ENCODE peak calls at places on chromosomes 7 and 10, in six cellular contexts. One of them, this sample, is unnamed.

GRCh38 chr7:29809533-29810155 is 3.3 kb downstream of the WIPF3 start:
- DNase-seq in pancreas: no peak
- DNase-seq in H9: no peak
- DNase-seq in fibroblast of pulmonary artery: no peak
- DNase-seq in IMR-90: no peak
- DNase-seq in Caco-2: no peak
- DNase-seq in this sample: no peak

GRCh38 chr7:85114342-85114741 is 72.5 kb downstream of the SEMA3D start:
- DNase-seq in pancreas: no peak
- DNase-seq in H9: no peak
- DNase-seq in fibroblast of pulmonary artery: no peak
- DNase-seq in IMR-90: no peak
- DNase-seq in Caco-2: no peak
- DNase-seq in this sample: no peak

GRCh38 chr7:52712938-52713337 is 322.5 kb upstream of the POM121L12 start:
- DNase-seq in pancreas: no peak
- DNase-seq in H9: peak
- DNase-seq in fibroblast of pulmonary artery: no peak
- DNase-seq in IMR-90: no peak
- DNase-seq in Caco-2: no peak
- DNase-seq in this sample: no peak

GRCh38 chr10:44978570-44979280 is at the start of gene DEPP1:
- DNase-seq in pancreas: peak
- DNase-seq in H9: peak
- DNase-seq in fibroblast of pulmonary artery: peak
- DNase-seq in IMR-90: peak
- DNase-seq in Caco-2: peak
- DNase-seq in this sample: no peak

GRCh38 chr10:42488416-42488815 is 150.0 kb downstream of the ZNF33B start:
- DNase-seq in pancreas: no peak
- DNase-seq in H9: no peak
- DNase-seq in fibroblast of pulmonary artery: peak
- DNase-seq in IMR-90: peak
- DNase-seq in Caco-2: no peak
- DNase-seq in this sample: peak

GRCh38 chr7:129163875-129164544 is 19.5 kb downstream of the TSPAN33 start:
- DNase-seq in pancreas: no peak
- DNase-seq in H9: no peak
- DNase-seq in fibroblast of pulmonary artery: peak
- DNase-seq in IMR-90: peak
- DNase-seq in Caco-2: peak
- DNase-seq in this sample: peak

GRCh38 chr7:77444123-77444522 is 28.0 kb upstream of the GSAP start:
- DNase-seq in pancreas: no peak
- DNase-seq in H9: no peak
- DNase-seq in fibroblast of pulmonary artery: peak
- DNase-seq in IMR-90: peak
- DNase-seq in Caco-2: no peak
- DNase-seq in this sample: no peak

GRCh38 chr7:116588225-116588624 is 63.4 kb downstream of the CAV1 start:
- DNase-seq in pancreas: no peak
- DNase-seq in H9: no peak
- DNase-seq in fibroblast of pulmonary artery: peak
- DNase-seq in IMR-90: peak
- DNase-seq in Caco-2: no peak
- DNase-seq in this sample: peak

GRCh38 chr10:110634527-110635209 is 9.5 kb upstream of the RBM20 start:
- DNase-seq in pancreas: peak
- DNase-seq in H9: no peak
- DNase-seq in fibroblast of pulmonary artery: no peak
- DNase-seq in IMR-90: no peak
- DNase-seq in Caco-2: no peak
- DNase-seq in this sample: no peak

GRCh38 chr7:104859754-104860426 is 154.1 kb upstream of the KMT2E start:
- DNase-seq in pancreas: no peak
- DNase-seq in H9: no peak
- DNase-seq in fibroblast of pulmonary artery: no peak
- DNase-seq in IMR-90: no peak
- DNase-seq in Caco-2: no peak
- DNase-seq in this sample: no peak

GRCh38 chr10:29731760-29732159 is 97.0 kb upstream of the SVIL start:
- DNase-seq in pancreas: no peak
- DNase-seq in H9: no peak
- DNase-seq in fibroblast of pulmonary artery: no peak
- DNase-seq in IMR-90: no peak
- DNase-seq in Caco-2: no peak
- DNase-seq in this sample: no peak

GRCh38 chr7:159024280-159024951 is 120.3 kb downstream of the VIPR2 start:
- DNase-seq in pancreas: no peak
- DNase-seq in H9: peak
- DNase-seq in fibroblast of pulmonary artery: no peak
- DNase-seq in IMR-90: no peak
- DNase-seq in Caco-2: no peak
- DNase-seq in this sample: no peak

GRCh38 chr10:5948999-5949759 is 28.2 kb downstream of the IL15RA start:
- DNase-seq in pancreas: peak
- DNase-seq in H9: peak
- DNase-seq in fibroblast of pulmonary artery: peak
- DNase-seq in IMR-90: peak
- DNase-seq in Caco-2: peak
- DNase-seq in this sample: peak

GRCh38 chr10:129718548-129719414 is 245.3 kb downstream of the EBF3 start:
- DNase-seq in pancreas: no peak
- DNase-seq in H9: no peak
- DNase-seq in fibroblast of pulmonary artery: no peak
- DNase-seq in IMR-90: no peak
- DNase-seq in Caco-2: no peak
- DNase-seq in this sample: no peak

GRCh38 chr7:140402178-140402835 is 1.6 kb upstream of the RAB19 start:
- DNase-seq in pancreas: no peak
- DNase-seq in H9: no peak
- DNase-seq in fibroblast of pulmonary artery: peak
- DNase-seq in IMR-90: peak
- DNase-seq in Caco-2: no peak
- DNase-seq in this sample: peak

GRCh38 chr10:126092806-126093205 is 196.4 kb downstream of the FANK1 start:
- DNase-seq in pancreas: no peak
- DNase-seq in H9: no peak
- DNase-seq in fibroblast of pulmonary artery: peak
- DNase-seq in IMR-90: peak
- DNase-seq in Caco-2: no peak
- DNase-seq in this sample: no peak

GRCh38 chr10:132023092-132023811 is 41.5 kb upstream of the BNIP3 start:
- DNase-seq in pancreas: peak
- DNase-seq in H9: peak
- DNase-seq in fibroblast of pulmonary artery: peak
- DNase-seq in IMR-90: peak
- DNase-seq in Caco-2: peak
- DNase-seq in this sample: peak

GRCh38 chr7:39754326-39755120 is 131.2 kb downstream of the RALA start:
- DNase-seq in pancreas: no peak
- DNase-seq in H9: peak
- DNase-seq in fibroblast of pulmonary artery: peak
- DNase-seq in IMR-90: peak
- DNase-seq in Caco-2: no peak
- DNase-seq in this sample: peak

GRCh38 chr7:72538856-72539255 is 126.7 kb upstream of the CALN1 start:
- DNase-seq in pancreas: no peak
- DNase-seq in H9: no peak
- DNase-seq in fibroblast of pulmonary artery: no peak
- DNase-seq in IMR-90: no peak
- DNase-seq in Caco-2: no peak
- DNase-seq in this sample: no peak

DNA sequence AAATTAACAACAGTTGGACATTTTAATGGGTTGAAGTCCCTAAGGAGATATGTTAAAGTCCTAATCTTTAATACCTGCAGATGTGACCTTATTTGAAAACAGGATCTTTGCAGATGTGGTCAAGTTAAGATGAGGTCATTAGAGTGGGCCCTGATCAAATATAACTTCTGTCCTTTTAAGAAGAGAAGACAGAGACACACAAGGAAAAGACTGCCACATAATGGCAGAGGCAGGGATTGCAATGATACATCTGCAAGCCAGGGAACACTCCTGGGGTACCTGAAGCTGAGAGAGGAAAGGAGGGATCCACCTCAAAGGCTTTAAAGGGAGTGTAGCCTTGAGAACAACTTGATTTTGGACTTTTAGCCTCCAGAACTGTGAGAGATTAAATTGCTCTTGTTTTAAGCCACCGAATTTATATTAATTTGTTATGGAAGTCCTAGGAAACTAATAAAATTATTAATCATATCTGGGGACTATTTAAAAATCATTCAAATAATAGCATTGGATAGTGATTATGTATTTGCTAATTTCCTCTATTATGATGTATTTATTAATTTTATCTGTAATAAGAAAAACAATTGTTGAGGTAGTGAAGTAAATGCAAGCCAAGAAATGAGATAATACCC is 700.0 kb upstream of the PCDH15 start:
- DNase-seq in pancreas: peak
- DNase-seq in H9: peak
- DNase-seq in fibroblast of pulmonary artery: peak
- DNase-seq in IMR-90: no peak
- DNase-seq in Caco-2: peak
- DNase-seq in this sample: no peak
- TF ChIP-seq CTCF in pancreas: no peak
- TF ChIP-seq CTCF in H9: peak
- TF ChIP-seq CTCF in fibroblast of pulmonary artery: peak
- TF ChIP-seq CTCF in IMR-90: no peak
- TF ChIP-seq CTCF in Caco-2: peak
- TF ChIP-seq CTCF in this sample: no peak

GRCh38 chr7:50781371-50781770 is 1.3 kb downstream of the GRB10 start:
- DNase-seq in pancreas: no peak
- DNase-seq in H9: no peak
- DNase-seq in fibroblast of pulmonary artery: no peak
- DNase-seq in IMR-90: no peak
- DNase-seq in Caco-2: no peak
- DNase-seq in this sample: no peak

GRCh38 chr7:50781894-50782293 is 802 bp downstream of the GRB10 start:
- DNase-seq in pancreas: no peak
- DNase-seq in H9: no peak
- DNase-seq in fibroblast of pulmonary artery: no peak
- DNase-seq in IMR-90: no peak
- DNase-seq in Caco-2: no peak
- DNase-seq in this sample: no peak

GRCh38 chr7:50783801-50784507 is 1.3 kb upstream of the GRB10 start:
- DNase-seq in pancreas: no peak
- DNase-seq in H9: no peak
- DNase-seq in fibroblast of pulmonary artery: no peak
- DNase-seq in IMR-90: peak
- DNase-seq in Caco-2: no peak
- DNase-seq in this sample: no peak

GRCh38 chr7:50783304-50783703 is 608 bp upstream of the GRB10 start:
- DNase-seq in pancreas: no peak
- DNase-seq in H9: no peak
- DNase-seq in fibroblast of pulmonary artery: no peak
- DNase-seq in IMR-90: no peak
- DNase-seq in Caco-2: no peak
- DNase-seq in this sample: no peak

DNA sequence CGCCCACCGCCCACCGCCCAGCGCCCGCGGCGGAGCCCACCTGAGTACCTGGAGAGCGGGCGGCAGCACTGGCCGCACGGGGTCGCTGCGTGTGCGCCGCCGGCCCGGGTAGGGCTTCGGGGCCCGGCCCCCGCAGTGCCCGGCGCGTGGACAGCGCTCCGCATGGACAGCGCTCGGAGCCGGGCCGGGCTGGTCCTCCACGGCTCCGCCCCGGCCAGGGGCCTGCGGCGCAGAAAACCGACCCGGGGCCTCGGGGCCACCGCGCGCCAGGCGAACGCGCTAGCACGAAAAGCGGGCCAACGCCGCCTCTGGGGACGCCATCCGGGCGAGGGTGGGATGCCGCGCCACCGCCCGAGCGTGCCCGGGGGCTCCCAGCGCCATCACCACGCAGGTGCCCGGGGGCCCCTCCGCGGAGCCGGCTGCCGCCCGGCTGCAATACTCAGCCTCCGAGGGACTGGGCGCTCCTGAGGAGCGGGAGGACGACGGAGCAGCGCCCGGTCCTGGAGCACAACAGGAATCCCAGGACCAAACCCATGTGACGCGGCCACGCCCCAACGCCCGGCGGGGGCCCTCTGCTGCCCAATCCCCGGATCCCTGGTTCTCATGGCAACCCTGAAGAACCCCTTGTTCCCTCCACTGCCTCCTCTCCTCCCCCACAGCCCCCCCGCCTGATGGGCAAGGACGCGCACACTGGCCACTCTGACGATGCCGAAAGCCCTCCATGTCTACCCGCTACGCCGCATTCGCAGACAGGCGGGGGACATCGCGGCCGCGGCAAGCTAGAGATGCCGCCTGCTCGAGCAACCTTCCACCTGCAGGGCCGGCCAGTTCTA is at the start of gene GRB10:
- DNase-seq in pancreas: peak
- DNase-seq in H9: peak
- DNase-seq in fibroblast of pulmonary artery: peak
- DNase-seq in IMR-90: peak
- DNase-seq in Caco-2: peak
- DNase-seq in this sample: no peak
- TF ChIP-seq CTCF in pancreas: no peak
- TF ChIP-seq CTCF in H9: peak
- TF ChIP-seq CTCF in fibroblast of pulmonary artery: no peak
- TF ChIP-seq CTCF in IMR-90: peak
- TF ChIP-seq CTCF in Caco-2: no peak
- TF ChIP-seq CTCF in this sample: peak

DNA sequence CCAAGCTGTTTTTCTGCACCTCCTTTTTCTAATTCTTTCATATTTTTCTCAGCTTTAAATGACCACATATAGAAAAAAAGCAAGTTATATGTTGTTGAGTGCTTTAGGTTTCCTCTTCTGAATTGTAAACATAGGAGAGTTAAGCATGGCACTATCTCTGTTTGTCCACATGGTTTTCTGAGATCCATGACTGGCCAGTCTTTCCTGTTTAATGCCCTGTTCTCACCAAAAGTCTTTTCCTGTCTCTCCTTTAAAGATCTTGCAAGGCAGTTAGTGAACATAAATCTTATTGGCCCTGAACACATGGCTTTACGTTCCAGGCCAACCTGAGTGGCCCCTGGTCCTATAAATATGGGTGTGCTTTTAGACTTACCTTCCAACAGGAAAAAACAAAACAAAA is 19.4 kb downstream of the TRPV5 start:
- DNase-seq in pancreas: no peak
- DNase-seq in H9: no peak
- DNase-seq in fibroblast of pulmonary artery: no peak
- DNase-seq in IMR-90: no peak
- DNase-seq in Caco-2: no peak
- DNase-seq in this sample: no peak
- TF ChIP-seq CTCF in pancreas: no peak
- TF ChIP-seq CTCF in H9: no peak
- TF ChIP-seq CTCF in fibroblast of pulmonary artery: no peak
- TF ChIP-seq CTCF in IMR-90: no peak
- TF ChIP-seq CTCF in Caco-2: no peak
- TF ChIP-seq CTCF in this sample: no peak

DNA sequence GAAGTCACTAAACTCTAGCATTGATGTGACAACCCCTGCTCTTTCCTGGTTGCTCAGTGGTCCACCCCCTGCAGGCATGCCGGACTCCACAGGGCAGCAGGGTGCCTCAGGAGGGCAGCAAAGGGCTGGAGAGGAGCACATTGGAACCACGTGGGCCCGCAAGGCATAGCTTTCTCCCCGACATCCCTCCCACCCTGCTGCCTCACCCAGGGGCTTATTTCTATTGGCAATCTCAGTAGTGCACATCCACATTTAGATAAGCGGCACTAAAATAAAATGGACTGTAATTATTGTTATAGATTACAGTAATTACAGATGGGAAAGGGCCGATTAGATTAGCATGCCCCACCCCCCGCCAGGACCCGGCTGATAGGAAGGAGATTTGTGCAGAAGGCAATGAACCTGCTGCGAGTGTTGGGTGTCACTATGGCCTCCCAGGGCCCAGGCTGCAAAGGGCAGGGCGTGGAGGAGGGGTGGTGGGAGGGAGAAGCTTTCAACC is 580.1 kb downstream of the GRID1 start:
- DNase-seq in pancreas: no peak
- DNase-seq in H9: peak
- DNase-seq in fibroblast of pulmonary artery: no peak
- DNase-seq in IMR-90: no peak
- DNase-seq in Caco-2: peak
- DNase-seq in this sample: no peak
- TF ChIP-seq CTCF in pancreas: no peak
- TF ChIP-seq CTCF in H9: peak
- TF ChIP-seq CTCF in fibroblast of pulmonary artery: no peak
- TF ChIP-seq CTCF in IMR-90: no peak
- TF ChIP-seq CTCF in Caco-2: peak
- TF ChIP-seq CTCF in this sample: no peak